ENCODE peak calls at places on chromosome 22, in six cellular contexts. K, X, L, N, Z and V are unnamed samples.

GRCh38 chr22:23353696-23354095 is 173.4 kb downstream of the BCR start:
- DNase-seq in L (no peak), Z (no peak), N (no peak), X (no peak), K (no peak), V (no peak)

GRCh38 chr22:41469218-41469851 is 418 bp downstream of the ACO2 start:
- DNase-seq in K (no peak), L (peak), X (no peak), N (no peak), Z (no peak), V (no peak)

GRCh38 chr22:30249049-30250038 is 2.8 kb upstream of the LIF start:
- DNase-seq in X (no peak), Z (no peak), L (no peak), N (no peak), K (no peak), V (no peak)

GRCh38 chr22:30945653-30946052 is 22.9 kb downstream of the MORC2 start:
- DNase-seq in X (no peak), L (no peak), Z (no peak), K (no peak), N (no peak), V (no peak)

GRCh38 chr22:39583066-39583667 is 12.6 kb downstream of the CACNA1I start:
- DNase-seq in K (no peak), Z (no peak), L (no peak), X (no peak), N (no peak), V (no peak)

GRCh38 chr22:32325416-32325801 is 32.3 kb upstream of the RFPL3 start:
- DNase-seq in L (no peak), X (no peak), K (no peak), N (no peak), Z (no peak), V (no peak)

GRCh38 chr22:30868663-30869385 is 99.8 kb downstream of the MORC2 start:
- DNase-seq in X (no peak), K (peak), N (no peak), Z (no peak), L (no peak), V (no peak)

GRCh38 chr22:46104881-46105493 is 45.3 kb upstream of the PPARA start:
- DNase-seq in X (no peak), N (no peak), L (no peak), Z (no peak), K (no peak), V (no peak)

GRCh38 chr22:31142285-31142684 is 2.0 kb upstream of the PLA2G3 start:
- DNase-seq in K (no peak), L (no peak), N (no peak), X (no peak), Z (no peak), V (peak)

GRCh38 chr22:39743955-39744752 is 149.4 kb downstream of the ENTHD1 start:
- DNase-seq in X (no peak), N (no peak), Z (no peak), L (no peak), K (no peak), V (no peak)

GRCh38 chr22:30250039-30250565 is 3.5 kb upstream of the LIF start:
- DNase-seq in K (no peak), Z (no peak), N (no peak), X (no peak), L (no peak), V (no peak)

GRCh38 chr22:40739723-40740122 is 60.4 kb downstream of the MCHR1 start:
- DNase-seq in K (no peak), Z (no peak), N (no peak), L (no peak), X (no peak), V (no peak)

GRCh38 chr22:38240734-38241252 is 32.0 kb downstream of the TMEM184B start:
- DNase-seq in X (peak), Z (peak), K (peak), L (peak), N (peak), V (peak)

GRCh38 chr22:45129703-45130524 is 33.8 kb upstream of the NUP50 start:
- DNase-seq in X (no peak), Z (no peak), K (no peak), L (no peak), N (no peak), V (no peak)

GRCh38 chr22:44797181-44797720 is 44.9 kb downstream of the ARHGAP8 start:
- DNase-seq in N (no peak), X (no peak), L (peak), K (no peak), Z (no peak), V (no peak)

GRCh38 chr22:40401532-40401931 is 31.1 kb downstream of the SGSM3 start:
- DNase-seq in K (no peak), N (no peak), X (no peak), L (no peak), Z (no peak), V (no peak)

GRCh38 chr22:27116295-27116694 is 458.9 kb downstream of the MIAT start:
- DNase-seq in Z (no peak), X (no peak), L (no peak), N (no peak), K (no peak), V (no peak)

GRCh38 chr22:48672387-48672786 is 1155.3 kb downstream of the BRD1 start:
- DNase-seq in X (no peak), L (no peak), Z (no peak), K (no peak), N (no peak), V (no peak)

GRCh38 chr22:45424241-45424731 is 10.8 kb downstream of the RIBC2 start:
- DNase-seq in Z (no peak), N (no peak), K (no peak), L (no peak), X (no peak), V (no peak)

GRCh38 chr22:44824271-44824670 is 71.9 kb downstream of the ARHGAP8 start:
- DNase-seq in K (no peak), L (no peak), N (no peak), Z (no peak), X (no peak), V (no peak)

GRCh38 chr22:24304067-24304675 is 33.5 kb downstream of the SPECC1L start:
- DNase-seq in L (no peak), Z (no peak), N (no peak), X (no peak), K (no peak), V (no peak)

GRCh38 chr22:23675502-23676415 is 15.1 kb upstream of the RGL4 start:
- DNase-seq in N (no peak), X (no peak), K (no peak), Z (no peak), L (no peak), V (no peak)

GRCh38 chr22:18024276-18024939 is at the start of gene MICAL3:
- DNase-seq in X (peak), L (peak), N (peak), K (peak), Z (peak), V (peak)

GRCh38 chr22:39859903-39860588 is 33.5 kb downstream of the ENTHD1 start:
- DNase-seq in N (no peak), K (no peak), X (no peak), L (no peak), Z (no peak), V (no peak)

GRCh38 chr22:38034278-38034882 is 22.8 kb upstream of the PICK1 start:
- DNase-seq in N (peak), L (peak), K (peak), Z (peak), X (peak), V (peak)

GRCh38 chr22:41382098-41382578 is 396 bp downstream of the TEF start:
- DNase-seq in L (no peak), K (no peak), Z (peak), X (no peak), N (no peak), V (no peak)

GRCh38 chr22:23841736-23842404 is 3.1 kb upstream of the DERL3 start:
- DNase-seq in Z (no peak), K (no peak), X (no peak), N (no peak), L (no peak), V (no peak)

GRCh38 chr22:35418088-35418487 is 18.1 kb downstream of the MCM5 start:
- DNase-seq in Z (no peak), X (no peak), L (no peak), K (peak), N (no peak), V (no peak)

GRCh38 chr22:38923463-38924196 is 33.8 kb upstream of the APOBEC3A start:
- DNase-seq in K (peak), N (no peak), L (peak), Z (peak), X (no peak), V (peak)

GRCh38 chr22:38298312-38299000 is 18.8 kb downstream of the CSNK1E start:
- DNase-seq in X (no peak), N (no peak), Z (peak), K (peak), L (peak), V (peak)

GRCh38 chr22:22955276-22955798 is 67.7 kb downstream of the IGLL5 start:
- DNase-seq in X (no peak), L (no peak), N (no peak), Z (no peak), K (no peak), V (no peak)

GRCh38 chr22:36625102-36625501 is 78.5 kb downstream of the CACNG2 start:
- DNase-seq in K (no peak), Z (no peak), L (no peak), N (no peak), X (no peak), V (no peak)
- H2BK120ac ChIP-seq in K (no peak), Z (no peak), L (no peak), N (no peak), X (no peak), V (no peak)

GRCh38 chr22:20641919-20642579 is 131.9 kb upstream of the SERPIND1 start:
- DNase-seq in Z (no peak), K (no peak), N (no peak), L (no peak), X (no peak), V (no peak)
- H2BK15ac ChIP-seq in Z (no peak), K (no peak), N (no peak), L (no peak), X (no peak), V (no peak)

GRCh38 chr22:50034126-50035081 is 21.8 kb upstream of the IL17REL start:
- DNase-seq in L (no peak), K (no peak), X (no peak), Z (no peak), N (no peak), V (no peak)

GRCh38 chr22:50031189-50032091 is 18.9 kb upstream of the IL17REL start:
- DNase-seq in Z (no peak), L (no peak), N (no peak), X (no peak), K (no peak), V (no peak)

GRCh38 chr22:50030315-50031188 is 18.0 kb upstream of the IL17REL start:
- DNase-seq in Z (peak), K (peak), X (peak), N (peak), L (peak), V (peak)

GRCh38 chr22:50032941-50033601 is 20.5 kb upstream of the IL17REL start:
- DNase-seq in X (no peak), K (no peak), N (no peak), Z (no peak), L (no peak), V (no peak)

GRCh38 chr22:50032109-50032871 is 19.7 kb upstream of the IL17REL start:
- DNase-seq in L (no peak), N (no peak), K (no peak), X (no peak), Z (no peak), V (no peak)
- H2BK120ac ChIP-seq in L (no peak), N (peak), K (no peak), X (no peak), Z (no peak), V (no peak)

DNA sequence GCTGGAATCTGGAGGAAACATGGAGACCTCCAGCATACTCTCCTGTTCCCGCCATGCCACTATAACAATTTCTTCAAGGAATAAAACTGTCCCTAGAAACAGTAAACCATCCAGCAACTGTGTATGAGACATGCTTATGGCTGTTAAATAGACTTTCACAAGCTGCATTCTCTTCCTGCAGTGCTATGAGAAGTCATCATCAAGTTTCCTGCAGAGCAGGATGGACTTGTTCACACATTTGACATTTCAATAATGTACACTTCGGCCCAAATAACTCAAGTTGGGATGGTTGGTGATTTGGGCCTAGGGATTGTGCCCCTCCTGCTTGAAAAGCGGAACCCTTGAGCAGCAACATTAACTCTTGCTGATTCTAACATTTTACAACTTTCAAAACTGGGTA is 20.2 kb upstream of the CSF2RB start:
- DNase-seq in N (no peak), X (no peak), K (no peak), Z (no peak), L (no peak), V (no peak)
- H2BK15ac ChIP-seq in N (no peak), X (no peak), K (no peak), Z (no peak), L (no peak), V (no peak)

GRCh38 chr22:21025266-21025665 is 7.1 kb downstream of the SLC7A4 start:
- DNase-seq in Z (no peak), N (no peak), K (no peak), L (no peak), X (no peak), V (no peak)

GRCh38 chr22:21022955-21023614 is 8.1 kb downstream of the P2RX6 start:
- DNase-seq in K (no peak), X (no peak), L (no peak), Z (no peak), N (no peak), V (no peak)

GRCh38 chr22:21020802-21021429 is 6.0 kb downstream of the P2RX6 start:
- DNase-seq in K (no peak), N (no peak), L (peak), Z (peak), X (peak), V (peak)

GRCh38 chr22:21025763-21026755 is 6.3 kb downstream of the SLC7A4 start:
- DNase-seq in X (no peak), Z (no peak), L (no peak), K (no peak), N (no peak), V (no peak)

DNA sequence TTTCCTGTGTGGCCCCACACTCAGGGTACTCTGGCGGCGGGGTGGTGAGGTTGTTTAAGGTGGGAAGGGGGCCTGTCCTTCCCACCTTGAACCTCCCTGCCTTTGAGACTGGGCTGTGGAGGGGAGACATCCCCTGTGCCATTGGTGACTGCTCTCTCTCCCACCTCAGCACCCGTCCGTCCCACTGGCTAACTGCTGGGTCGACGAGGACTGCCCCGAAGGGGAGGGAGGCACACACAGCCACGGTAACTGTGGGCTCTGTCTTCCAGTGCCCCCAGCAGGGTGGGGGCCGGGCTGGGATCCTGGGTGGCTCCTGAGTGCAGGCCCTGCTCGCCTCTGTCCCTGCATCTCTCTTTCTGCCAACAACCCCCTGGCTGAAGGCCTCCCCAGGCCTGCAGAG is 7.5 kb downstream of the P2RX6 start:
- DNase-seq in Z (no peak), K (no peak), X (no peak), N (no peak), L (no peak), V (no peak)
- H2BK120ac ChIP-seq in Z (no peak), K (no peak), X (no peak), N (peak), L (no peak), V (no peak)